ENCODE peak calls at places on chromosomes 7 and 10, in five cellular contexts. E is body of pancreas, G is lung, H is fibroblast of lung, M is uterus. J is an unnamed sample.

GRCh38 chr10:24814568-24815313 is 91.1 kb upstream of the ARHGAP21 start:
- DNase-seq in E (no peak), G (no peak), H (peak; percentile 34), M (no peak), J (no peak)

GRCh38 chr7:140423501-140423900 is 19.6 kb downstream of the RAB19 start:
- DNase-seq in E (no peak), G (no peak), H (no peak), M (no peak), J (no peak)

GRCh38 chr10:69406302-69406811 is 10.4 kb downstream of the TACR2 start:
- DNase-seq in E (no peak), G (no peak), H (no peak), M (peak; percentile 57), J (no peak)

GRCh38 chr7:80018941-80019808 is 115.5 kb upstream of the GNAI1 start:
- DNase-seq in E (peak; percentile 13), G (no peak), H (peak; percentile 66), M (no peak), J (peak; percentile 22)

GRCh38 chr7:95718556-95719410 is 53.6 kb upstream of the DYNC1I1 start:
- DNase-seq in E (no peak), G (no peak), H (peak; percentile 45), M (no peak), J (no peak)

GRCh38 chr7:67738958-67739357 is 742.3 kb downstream of the TYW1 start:
- DNase-seq in E (peak; percentile 77), G (peak; percentile 35), H (peak; percentile 43), M (peak; percentile 22), J (no peak)

GRCh38 chr10:15393417-15393816 is 22.3 kb upstream of the FAM171A1 start:
- DNase-seq in E (no peak), G (no peak), H (no peak), M (no peak), J (no peak)

GRCh38 chr7:8436965-8437364 is 3.6 kb downstream of the NXPH1 start:
- DNase-seq in E (peak; percentile 55), G (no peak), H (peak; percentile 2), M (no peak), J (no peak)

GRCh38 chr7:98913612-98914011 is 35.3 kb downstream of the TRRAP start:
- DNase-seq in E (no peak), G (no peak), H (peak; percentile 41), M (no peak), J (no peak)

GRCh38 chr7:117689421-117689820 is 183.8 kb downstream of the CTTNBP2 start:
- DNase-seq in E (no peak), G (no peak), H (no peak), M (no peak), J (no peak)

GRCh38 chr10:120386196-120386595 is 70.8 kb upstream of the PLPP4 start:
- DNase-seq in E (no peak), G (no peak), H (no peak), M (no peak), J (no peak)

GRCh38 chr10:96697438-96697837 is 22.9 kb downstream of the PIK3AP1 start:
- DNase-seq in E (no peak), G (no peak), H (no peak), M (no peak), J (no peak)

GRCh38 chr10:96695366-96695765 is 24.9 kb downstream of the PIK3AP1 start:
- DNase-seq in E (no peak), G (no peak), H (no peak), M (no peak), J (no peak)

GRCh38 chr10:96693431-96693830 is 26.9 kb downstream of the PIK3AP1 start:
- DNase-seq in E (no peak), G (no peak), H (no peak), M (no peak), J (no peak)

GRCh38 chr10:96697026-96697425 is 23.3 kb downstream of the PIK3AP1 start:
- DNase-seq in E (no peak), G (no peak), H (no peak), M (no peak), J (no peak)

GRCh38 chr10:96695975-96696634 is 24.2 kb downstream of the PIK3AP1 start:
- DNase-seq in E (no peak), G (no peak), H (no peak), M (no peak), J (no peak)
- H3K4me1 ChIP-seq in E (peaks cover 9% of the 10 kb centered on the region), G (no peaks in the 10 kb centered on the region), H (no peaks in the 10 kb centered on the region), M (no peaks in the 10 kb centered on the region), J (no peaks in the 10 kb centered on the region)

GRCh38 chr10:22999942-23000341 is 72.1 kb downstream of the ARMC3 start:
- DNase-seq in E (no peak), G (no peak), H (no peak), M (no peak), J (no peak)
- TF ChIP-seq CTCF in E (no peak), G (no peak), H (no peak), M (no peak), J (no peak)

DNA sequence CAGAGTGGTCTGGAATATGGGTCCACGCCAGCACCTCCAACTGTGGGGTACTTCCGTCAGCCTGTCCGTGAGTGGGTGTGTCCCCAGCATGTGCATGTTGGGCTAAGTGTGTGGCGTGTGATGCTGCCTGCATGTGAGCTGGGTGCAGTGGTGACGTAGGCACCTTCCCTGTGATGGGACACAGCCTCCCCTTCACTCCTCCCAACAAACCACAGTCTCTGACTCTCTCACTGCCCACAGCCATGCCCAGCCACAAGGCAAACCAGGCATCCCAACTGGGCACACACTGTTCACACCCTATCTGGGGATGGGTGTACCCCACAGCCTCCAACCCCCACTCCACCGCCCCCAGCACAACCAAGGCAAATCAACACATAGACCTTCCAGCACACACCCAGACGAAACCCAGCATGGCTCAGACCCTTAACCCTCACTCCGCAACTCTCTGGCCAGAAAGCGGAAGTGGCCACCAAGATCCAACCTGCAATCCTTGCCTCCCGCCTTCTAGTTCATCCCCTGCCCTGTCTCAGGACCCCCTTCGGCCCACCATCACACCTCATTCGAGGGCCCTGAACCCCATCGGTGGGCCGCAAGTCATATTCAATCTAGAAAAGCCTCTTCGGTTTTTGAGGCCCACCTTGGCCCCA is 10.4 kb downstream of the PSD start:
- DNase-seq in E (no peak), G (no peak), H (no peak), M (peak; percentile 79), J (no peak)
- H3K4me1 ChIP-seq in E (peaks cover 25% of the 10 kb centered on the region), G (peaks cover 9% of the 10 kb centered on the region), H (no peaks in the 10 kb centered on the region), M (peaks cover 4% of the 10 kb centered on the region), J (peaks cover 8% of the 10 kb centered on the region)

DNA sequence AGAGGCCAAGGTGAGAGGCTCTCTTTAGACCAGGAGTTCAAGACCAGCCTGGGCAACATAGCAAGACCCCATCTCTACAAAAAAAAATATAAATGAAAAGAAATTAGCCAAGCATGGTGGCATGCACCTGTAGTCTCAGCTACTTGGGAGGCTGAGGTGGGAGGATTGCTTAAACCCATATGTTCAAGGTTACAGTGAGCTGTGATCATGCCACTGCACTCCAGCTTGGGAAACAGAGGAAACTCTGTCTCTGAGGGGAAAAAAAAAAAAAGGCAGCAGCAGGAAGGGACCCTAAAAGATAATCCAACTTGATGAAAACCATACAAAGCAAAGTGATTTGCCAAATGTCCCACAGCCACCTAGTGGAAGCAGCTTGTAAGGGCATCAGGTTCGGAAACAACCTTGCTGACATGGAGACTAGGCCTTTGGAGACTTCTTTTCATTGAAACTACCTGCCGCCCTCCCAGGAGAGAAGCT is 15.6 kb upstream of the PBLD start:
- DNase-seq in E (peak; percentile 41), G (no peak), H (peak; percentile 67), M (no peak), J (no peak)
- TF ChIP-seq CTCF in E (peak; percentile 44), G (peak; percentile 52), H (peak; percentile 86), M (peak; percentile 35), J (peak; percentile 68)

J was measured in mucosa of descending colon.